ENCODE peak calls at places on chromosomes 13 and 19, in ten cellular contexts. One of them, this sample, is unnamed.

GRCh38 chr13:91017031-91017668 is 330.3 kb upstream of the MIR17HG start:
- DNase-seq in suprapubic skin: no peak
- DNase-seq in right atrium auricular region: no peak
- DNase-seq in WERI-Rb-1: peak
- DNase-seq in transverse colon: no peak
- DNase-seq in AG10803: peak
- DNase-seq in cardiac fibroblast: peak
- DNase-seq in fibroblast of lung: peak
- DNase-seq in thoracic aorta: no peak
- DNase-seq in GM12865: peak
- DNase-seq in this sample: peak

GRCh38 chr19:45280471-45280961 is 29.4 kb downstream of the MARK4 start:
- DNase-seq in suprapubic skin: no peak
- DNase-seq in right atrium auricular region: no peak
- DNase-seq in WERI-Rb-1: no peak
- DNase-seq in transverse colon: no peak
- DNase-seq in AG10803: no peak
- DNase-seq in cardiac fibroblast: no peak
- DNase-seq in fibroblast of lung: no peak
- DNase-seq in thoracic aorta: no peak
- DNase-seq in GM12865: no peak
- DNase-seq in this sample: no peak

GRCh38 chr13:92735909-92736308 is 490.7 kb upstream of the GPC6 start:
- DNase-seq in suprapubic skin: no peak
- DNase-seq in right atrium auricular region: no peak
- DNase-seq in WERI-Rb-1: no peak
- DNase-seq in transverse colon: no peak
- DNase-seq in AG10803: no peak
- DNase-seq in cardiac fibroblast: no peak
- DNase-seq in fibroblast of lung: no peak
- DNase-seq in thoracic aorta: no peak
- DNase-seq in GM12865: no peak
- DNase-seq in this sample: no peak

GRCh38 chr13:73220966-73221720 is 162.3 kb downstream of the KLF5 start:
- DNase-seq in suprapubic skin: no peak
- DNase-seq in right atrium auricular region: no peak
- DNase-seq in WERI-Rb-1: peak
- DNase-seq in transverse colon: peak
- DNase-seq in AG10803: no peak
- DNase-seq in cardiac fibroblast: no peak
- DNase-seq in fibroblast of lung: peak
- DNase-seq in thoracic aorta: no peak
- DNase-seq in GM12865: peak
- DNase-seq in this sample: no peak

GRCh38 chr13:46113596-46113995 is 8.8 kb upstream of the CPB2 start:
- DNase-seq in suprapubic skin: no peak
- DNase-seq in right atrium auricular region: no peak
- DNase-seq in WERI-Rb-1: no peak
- DNase-seq in transverse colon: no peak
- DNase-seq in AG10803: no peak
- DNase-seq in cardiac fibroblast: peak
- DNase-seq in fibroblast of lung: peak
- DNase-seq in thoracic aorta: no peak
- DNase-seq in GM12865: no peak
- DNase-seq in this sample: peak

GRCh38 chr19:4581381-4582111 is 22.1 kb upstream of the SEMA6B start:
- DNase-seq in suprapubic skin: no peak
- DNase-seq in right atrium auricular region: no peak
- DNase-seq in WERI-Rb-1: peak
- DNase-seq in transverse colon: no peak
- DNase-seq in AG10803: no peak
- DNase-seq in cardiac fibroblast: no peak
- DNase-seq in fibroblast of lung: peak
- DNase-seq in thoracic aorta: no peak
- DNase-seq in GM12865: no peak
- DNase-seq in this sample: no peak

GRCh38 chr19:18848860-18849661 is 17.3 kb downstream of the UPF1 start:
- DNase-seq in suprapubic skin: no peak
- DNase-seq in right atrium auricular region: peak
- DNase-seq in WERI-Rb-1: no peak
- DNase-seq in transverse colon: peak
- DNase-seq in AG10803: peak
- DNase-seq in cardiac fibroblast: peak
- DNase-seq in fibroblast of lung: no peak
- DNase-seq in thoracic aorta: peak
- DNase-seq in GM12865: peak
- DNase-seq in this sample: peak

GRCh38 chr19:10831980-10832658 is 3.9 kb downstream of the TMED1 start:
- DNase-seq in suprapubic skin: no peak
- DNase-seq in right atrium auricular region: no peak
- DNase-seq in WERI-Rb-1: no peak
- DNase-seq in transverse colon: no peak
- DNase-seq in AG10803: no peak
- DNase-seq in cardiac fibroblast: no peak
- DNase-seq in fibroblast of lung: no peak
- DNase-seq in thoracic aorta: no peak
- DNase-seq in GM12865: no peak
- DNase-seq in this sample: no peak

GRCh38 chr13:102020611-102021216 is 381.1 kb downstream of the FGF14 start:
- DNase-seq in suprapubic skin: no peak
- DNase-seq in right atrium auricular region: no peak
- DNase-seq in WERI-Rb-1: peak
- DNase-seq in transverse colon: no peak
- DNase-seq in AG10803: no peak
- DNase-seq in cardiac fibroblast: peak
- DNase-seq in fibroblast of lung: peak
- DNase-seq in thoracic aorta: no peak
- DNase-seq in GM12865: no peak
- DNase-seq in this sample: peak

GRCh38 chr13:102017248-102017647 is 384.6 kb downstream of the FGF14 start:
- DNase-seq in suprapubic skin: no peak
- DNase-seq in right atrium auricular region: no peak
- DNase-seq in WERI-Rb-1: no peak
- DNase-seq in transverse colon: no peak
- DNase-seq in AG10803: no peak
- DNase-seq in cardiac fibroblast: no peak
- DNase-seq in fibroblast of lung: no peak
- DNase-seq in thoracic aorta: no peak
- DNase-seq in GM12865: no peak
- DNase-seq in this sample: no peak

GRCh38 chr13:102018716-102019115 is 383.1 kb downstream of the FGF14 start:
- DNase-seq in suprapubic skin: no peak
- DNase-seq in right atrium auricular region: no peak
- DNase-seq in WERI-Rb-1: no peak
- DNase-seq in transverse colon: no peak
- DNase-seq in AG10803: no peak
- DNase-seq in cardiac fibroblast: peak
- DNase-seq in fibroblast of lung: peak
- DNase-seq in thoracic aorta: no peak
- DNase-seq in GM12865: no peak
- DNase-seq in this sample: no peak

GRCh38 chr13:102021777-102022176 is 380.1 kb downstream of the FGF14 start:
- DNase-seq in suprapubic skin: no peak
- DNase-seq in right atrium auricular region: no peak
- DNase-seq in WERI-Rb-1: no peak
- DNase-seq in transverse colon: no peak
- DNase-seq in AG10803: no peak
- DNase-seq in cardiac fibroblast: no peak
- DNase-seq in fibroblast of lung: no peak
- DNase-seq in thoracic aorta: no peak
- DNase-seq in GM12865: no peak
- DNase-seq in this sample: no peak
- TF ChIP-seq CTCF in suprapubic skin: no peak
- TF ChIP-seq CTCF in right atrium auricular region: no peak
- TF ChIP-seq CTCF in WERI-Rb-1: no peak
- TF ChIP-seq CTCF in transverse colon: no peak
- TF ChIP-seq CTCF in AG10803: no peak
- TF ChIP-seq CTCF in cardiac fibroblast: no peak
- TF ChIP-seq CTCF in fibroblast of lung: no peak
- TF ChIP-seq CTCF in thoracic aorta: no peak
- TF ChIP-seq CTCF in GM12865: no peak
- TF ChIP-seq CTCF in this sample: no peak

GRCh38 chr13:49997935-49998334 is 1.1 kb downstream of the TRIM13 start:
- DNase-seq in suprapubic skin: no peak
- DNase-seq in right atrium auricular region: no peak
- DNase-seq in WERI-Rb-1: no peak
- DNase-seq in transverse colon: no peak
- DNase-seq in AG10803: peak
- DNase-seq in cardiac fibroblast: peak
- DNase-seq in fibroblast of lung: no peak
- DNase-seq in thoracic aorta: no peak
- DNase-seq in GM12865: no peak
- DNase-seq in this sample: peak

GRCh38 chr13:49998714-49999624 is 2.1 kb downstream of the TRIM13 start:
- DNase-seq in suprapubic skin: no peak
- DNase-seq in right atrium auricular region: no peak
- DNase-seq in WERI-Rb-1: no peak
- DNase-seq in transverse colon: no peak
- DNase-seq in AG10803: no peak
- DNase-seq in cardiac fibroblast: no peak
- DNase-seq in fibroblast of lung: no peak
- DNase-seq in thoracic aorta: no peak
- DNase-seq in GM12865: peak
- DNase-seq in this sample: no peak

GRCh38 chr13:49995535-49996165 is 1.2 kb upstream of the TRIM13 start:
- DNase-seq in suprapubic skin: no peak
- DNase-seq in right atrium auricular region: no peak
- DNase-seq in WERI-Rb-1: no peak
- DNase-seq in transverse colon: no peak
- DNase-seq in AG10803: peak
- DNase-seq in cardiac fibroblast: peak
- DNase-seq in fibroblast of lung: peak
- DNase-seq in thoracic aorta: no peak
- DNase-seq in GM12865: peak
- DNase-seq in this sample: peak

GRCh38 chr13:49996166-49996915 is 501 bp upstream of the TRIM13 start:
- DNase-seq in suprapubic skin: peak
- DNase-seq in right atrium auricular region: peak
- DNase-seq in WERI-Rb-1: peak
- DNase-seq in transverse colon: peak
- DNase-seq in AG10803: peak
- DNase-seq in cardiac fibroblast: peak
- DNase-seq in fibroblast of lung: peak
- DNase-seq in thoracic aorta: peak
- DNase-seq in GM12865: peak
- DNase-seq in this sample: peak

DNA sequence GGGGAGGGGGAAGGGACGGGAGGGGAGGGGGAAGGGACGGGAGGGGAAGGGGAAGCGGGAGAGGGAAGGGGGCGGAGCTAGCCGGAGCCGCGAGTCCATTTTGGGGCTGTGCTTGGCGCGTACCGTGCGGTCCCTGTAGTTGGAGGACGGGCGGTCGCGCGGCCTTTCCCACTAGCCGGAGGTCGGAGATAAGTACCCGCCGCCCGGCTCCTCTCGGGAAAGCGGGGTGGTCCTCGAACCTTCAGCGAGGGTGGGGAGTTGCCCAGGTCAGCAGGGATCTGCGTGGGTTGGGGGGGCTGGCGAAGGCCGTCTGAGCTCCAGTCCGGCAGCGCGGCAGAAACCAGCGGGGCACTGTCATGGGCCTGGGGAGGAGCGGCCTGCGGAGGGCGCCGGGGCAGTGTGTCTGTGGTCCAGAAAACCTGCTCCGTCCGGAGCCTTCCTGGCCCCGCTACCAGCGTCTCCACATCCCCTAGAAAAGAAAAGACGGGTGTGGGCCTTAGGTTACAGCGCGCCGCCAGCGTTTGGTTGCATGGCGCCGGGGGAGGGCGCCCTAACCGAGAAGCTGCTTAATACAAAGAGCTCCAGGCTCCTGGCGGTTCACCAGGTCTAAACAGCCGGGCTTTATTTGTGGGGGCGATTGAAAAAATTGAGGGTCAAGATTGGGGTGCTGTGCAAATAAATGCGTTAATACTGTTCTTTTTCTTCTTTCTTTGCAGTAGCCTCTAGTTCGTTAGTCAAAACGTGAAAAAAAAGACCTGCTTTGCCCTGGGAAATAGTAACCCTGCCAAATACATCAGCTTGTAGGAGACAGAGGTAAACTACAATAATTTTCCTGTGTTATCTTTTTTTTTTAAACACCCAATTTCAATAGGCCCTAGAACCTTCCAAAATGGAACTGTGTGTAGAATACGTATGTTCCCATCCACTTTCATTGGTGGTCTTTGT is at the start of gene TRIM13:
- DNase-seq in suprapubic skin: peak
- DNase-seq in right atrium auricular region: peak
- DNase-seq in WERI-Rb-1: peak
- DNase-seq in transverse colon: peak
- DNase-seq in AG10803: peak
- DNase-seq in cardiac fibroblast: peak
- DNase-seq in fibroblast of lung: peak
- DNase-seq in thoracic aorta: peak
- DNase-seq in GM12865: peak
- DNase-seq in this sample: peak
- H3K4me3 ChIP-seq in suprapubic skin: peak
- H3K4me3 ChIP-seq in right atrium auricular region: peak
- H3K4me3 ChIP-seq in WERI-Rb-1: peak
- H3K4me3 ChIP-seq in transverse colon: peak
- H3K4me3 ChIP-seq in AG10803: peak
- H3K4me3 ChIP-seq in cardiac fibroblast: peak
- H3K4me3 ChIP-seq in fibroblast of lung: peak
- H3K4me3 ChIP-seq in thoracic aorta: peak
- H3K4me3 ChIP-seq in GM12865: peak
- H3K4me3 ChIP-seq in this sample: peak

GRCh38 chr19:17832443-17833208 is 11.3 kb upstream of the INSL3 start:
- DNase-seq in suprapubic skin: no peak
- DNase-seq in right atrium auricular region: no peak
- DNase-seq in WERI-Rb-1: no peak
- DNase-seq in transverse colon: no peak
- DNase-seq in AG10803: no peak
- DNase-seq in cardiac fibroblast: no peak
- DNase-seq in fibroblast of lung: no peak
- DNase-seq in thoracic aorta: no peak
- DNase-seq in GM12865: no peak
- DNase-seq in this sample: no peak

GRCh38 chr19:17831419-17831888 is 10.1 kb upstream of the INSL3 start:
- DNase-seq in suprapubic skin: no peak
- DNase-seq in right atrium auricular region: no peak
- DNase-seq in WERI-Rb-1: no peak
- DNase-seq in transverse colon: no peak
- DNase-seq in AG10803: no peak
- DNase-seq in cardiac fibroblast: no peak
- DNase-seq in fibroblast of lung: no peak
- DNase-seq in thoracic aorta: no peak
- DNase-seq in GM12865: no peak
- DNase-seq in this sample: no peak

GRCh38 chr19:17826508-17827056 is 5.3 kb upstream of the INSL3 start:
- DNase-seq in suprapubic skin: no peak
- DNase-seq in right atrium auricular region: no peak
- DNase-seq in WERI-Rb-1: no peak
- DNase-seq in transverse colon: no peak
- DNase-seq in AG10803: no peak
- DNase-seq in cardiac fibroblast: no peak
- DNase-seq in fibroblast of lung: no peak
- DNase-seq in thoracic aorta: no peak
- DNase-seq in GM12865: no peak
- DNase-seq in this sample: no peak

GRCh38 chr19:17830567-17831418 is 9.5 kb upstream of the INSL3 start:
- DNase-seq in suprapubic skin: peak
- DNase-seq in right atrium auricular region: no peak
- DNase-seq in WERI-Rb-1: peak
- DNase-seq in transverse colon: peak
- DNase-seq in AG10803: peak
- DNase-seq in cardiac fibroblast: peak
- DNase-seq in fibroblast of lung: peak
- DNase-seq in thoracic aorta: no peak
- DNase-seq in GM12865: peak
- DNase-seq in this sample: peak

GRCh38 chr19:17829855-17830566 is 8.7 kb upstream of the INSL3 start:
- DNase-seq in suprapubic skin: peak
- DNase-seq in right atrium auricular region: no peak
- DNase-seq in WERI-Rb-1: peak
- DNase-seq in transverse colon: peak
- DNase-seq in AG10803: peak
- DNase-seq in cardiac fibroblast: no peak
- DNase-seq in fibroblast of lung: peak
- DNase-seq in thoracic aorta: no peak
- DNase-seq in GM12865: no peak
- DNase-seq in this sample: peak
- TF ChIP-seq CTCF in suprapubic skin: no peak
- TF ChIP-seq CTCF in right atrium auricular region: no peak
- TF ChIP-seq CTCF in WERI-Rb-1: peak
- TF ChIP-seq CTCF in transverse colon: no peak
- TF ChIP-seq CTCF in AG10803: no peak
- TF ChIP-seq CTCF in cardiac fibroblast: no peak
- TF ChIP-seq CTCF in fibroblast of lung: no peak
- TF ChIP-seq CTCF in thoracic aorta: no peak
- TF ChIP-seq CTCF in GM12865: no peak
- TF ChIP-seq CTCF in this sample: no peak

DNA sequence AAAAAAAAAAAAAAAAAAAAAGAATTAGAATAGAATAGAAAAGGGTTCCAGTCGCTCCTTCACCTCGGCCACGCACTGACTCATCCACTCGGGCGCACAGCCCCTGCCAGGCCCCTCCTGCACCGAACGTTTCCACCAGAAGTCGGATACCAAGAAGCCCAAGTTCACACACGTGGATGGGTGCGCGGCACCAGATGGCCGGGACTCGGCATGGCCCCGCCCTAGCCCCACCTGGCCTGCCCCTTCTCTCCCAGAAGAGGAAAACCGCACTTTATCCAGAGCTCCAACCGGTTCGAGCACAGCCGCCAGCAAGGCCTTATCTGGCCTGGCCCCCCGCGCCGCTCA is 5.9 kb downstream of the PRR36 start:
- DNase-seq in suprapubic skin: no peak
- DNase-seq in right atrium auricular region: no peak
- DNase-seq in WERI-Rb-1: peak
- DNase-seq in transverse colon: no peak
- DNase-seq in AG10803: no peak
- DNase-seq in cardiac fibroblast: no peak
- DNase-seq in fibroblast of lung: no peak
- DNase-seq in thoracic aorta: no peak
- DNase-seq in GM12865: no peak
- DNase-seq in this sample: peak
- H3K4me3 ChIP-seq in suprapubic skin: peak
- H3K4me3 ChIP-seq in right atrium auricular region: peak
- H3K4me3 ChIP-seq in WERI-Rb-1: no peak
- H3K4me3 ChIP-seq in transverse colon: peak
- H3K4me3 ChIP-seq in AG10803: no peak
- H3K4me3 ChIP-seq in cardiac fibroblast: no peak
- H3K4me3 ChIP-seq in fibroblast of lung: no peak
- H3K4me3 ChIP-seq in thoracic aorta: peak
- H3K4me3 ChIP-seq in GM12865: peak
- H3K4me3 ChIP-seq in this sample: no peak